ENCODE peak calls at places on chromosomes 7 and 10, in four cellular contexts. A is neuronal stem cell, N is neural progenitor cell, X is mammary epithelial cell. E is an unnamed sample.

GRCh38 chr10:47147186-47147585 is 152.8 kb upstream of the GDF10 start:
- DNase-seq in A (no peak), N (no peak), X (no peak), E (no peak)

GRCh38 chr10:111347386-111348005 is 270.7 kb downstream of the ADRA2A start:
- DNase-seq in A (no peak), N (no peak), X (no peak), E (no peak)

GRCh38 chr10:43046288-43046991 is 30.4 kb upstream of the RET start:
- DNase-seq in A (no peak), N (no peak), X (no peak), E (no peak)

GRCh38 chr10:118868618-118869017 is 113.8 kb upstream of the CACUL1 start:
- DNase-seq in A (no peak), N (no peak), X (peak; percentile 30), E (no peak)

GRCh38 chr7:27940341-27940740 is 200.4 kb downstream of the TAX1BP1 start:
- DNase-seq in A (no peak), N (no peak), X (no peak), E (no peak)

GRCh38 chr10:129725890-129726631 is 238.0 kb downstream of the EBF3 start:
- DNase-seq in A (no peak), N (no peak), X (no peak), E (no peak)

GRCh38 chr7:30157217-30157616 is 22.4 kb downstream of the MTURN start:
- DNase-seq in A (no peak), N (no peak), X (no peak), E (peak; percentile 86)

GRCh38 chr10:561721-562120 is 127.7 kb downstream of the DIP2C start:
- DNase-seq in A (no peak), N (no peak), X (no peak), E (no peak)

GRCh38 chr7:27922907-27923306 is 182.9 kb downstream of the TAX1BP1 start:
- DNase-seq in A (no peak), N (no peak), X (no peak), E (peak; percentile 80)

GRCh38 chr10:92757066-92757716 is 67.4 kb downstream of the HHEX start:
- DNase-seq in A (no peak), N (peak; percentile 59), X (peak; percentile 31), E (no peak)

GRCh38 chr7:90764848-90765570 is 168.9 kb downstream of the CDK14 start:
- DNase-seq in A (peak; percentile 15), N (peak; percentile 51), X (no peak), E (no peak)

GRCh38 chr10:120702032-120702431 is 149.1 kb upstream of the WDR11 start:
- DNase-seq in A (no peak), N (no peak), X (no peak), E (no peak)

GRCh38 chr7:47574473-47575328 is 7.2 kb downstream of the TNS3 start:
- DNase-seq in A (no peak), N (no peak), X (no peak), E (no peak)
- H3K9ac ChIP-seq in A (no peak overlapping the region), N (no peak overlapping the region), X (no peak overlapping the region), E (no peak overlapping the region)

GRCh38 chr7:1098243-1099153 is 10.6 kb downstream of the GPER1 start:
- DNase-seq in A (no peak), N (no peak), X (no peak), E (no peak)
- H3K9ac ChIP-seq in A (no peak overlapping the region), N (no peak overlapping the region), X (no peak overlapping the region), E (no peak overlapping the region)

GRCh38 chr10:128044961-128045832 is 81.0 kb downstream of the MKI67 start:
- DNase-seq in A (no peak), N (no peak), X (no peak), E (no peak)

GRCh38 chr10:128046156-128046933 is 79.9 kb downstream of the MKI67 start:
- DNase-seq in A (no peak), N (no peak), X (no peak), E (no peak)

GRCh38 chr10:128047337-128047736 is 78.9 kb downstream of the MKI67 start:
- DNase-seq in A (peak; percentile 24), N (peak; percentile 72), X (peak; percentile 95), E (peak; percentile 90)

GRCh38 chr10:128046934-128047251 is 79.3 kb downstream of the MKI67 start:
- DNase-seq in A (no peak), N (no peak), X (no peak), E (no peak)

GRCh38 chr10:128045833-128046120 is 80.4 kb downstream of the MKI67 start:
- DNase-seq in A (no peak), N (no peak), X (no peak), E (no peak)
- H3K9ac ChIP-seq in A (no peak overlapping the region), N (no peak overlapping the region), X (no peak overlapping the region), E (no peak overlapping the region)

GRCh38 chr7:107045980-107046379 is 1.5 kb downstream of the PRKAR2B start:
- DNase-seq in A (no peak), N (no peak), X (no peak), E (no peak)
- H3K9ac ChIP-seq in A (no peak overlapping the region), N (no peak overlapping the region), X (no peak overlapping the region), E (no peak overlapping the region)

GRCh38 chr10:78046711-78047269 is 13.1 kb downstream of the RPS24 start:
- DNase-seq in A (no peak), N (no peak), X (no peak), E (no peak)
- H3K9ac ChIP-seq in A (no peak overlapping the region), N (no peak overlapping the region), X (no peak overlapping the region), E (no peak overlapping the region)

GRCh38 chr10:4775808-4776207 is 50.2 kb upstream of the AKR1E2 start:
- DNase-seq in A (no peak), N (no peak), X (peak; percentile 94), E (no peak)
- H3K9ac ChIP-seq in A (no peak overlapping the region), N (no peak overlapping the region), X (no peak overlapping the region), E (no peak overlapping the region)

GRCh38 chr7:123537026-123537642 is 2.7 kb upstream of the IQUB start:
- DNase-seq in A (no peak), N (no peak), X (peak; percentile 6), E (no peak)

GRCh38 chr7:123534383-123535260 is at the start of gene IQUB:
- DNase-seq in A (peak; percentile 95), N (peak; percentile 99), X (peak; percentile 93), E (peak; percentile 97)

GRCh38 chr7:123533553-123533917 is 860 bp downstream of the IQUB start:
- DNase-seq in A (no peak), N (no peak), X (no peak), E (no peak)

GRCh38 chr7:123533929-123534382 is 439 bp downstream of the IQUB start:
- DNase-seq in A (no peak), N (no peak), X (no peak), E (no peak)

GRCh38 chr7:123535517-123535916 is 1.1 kb upstream of the IQUB start:
- DNase-seq in A (no peak), N (no peak), X (no peak), E (no peak)
- H3K9ac ChIP-seq in A (no peak overlapping the region), N (no peak overlapping the region), X (no peak overlapping the region), E (peak overlapping the region; percentile 55)

GRCh38 chr7:97064972-97065587 is 40.4 kb upstream of the DLX5 start:
- DNase-seq in A (peak; percentile 54), N (peak; percentile 72), X (peak; percentile 34), E (peak; percentile 25)
- H3K9ac ChIP-seq in A (no peak overlapping the region), N (no peak overlapping the region), X (no peak overlapping the region), E (no peak overlapping the region)

GRCh38 chr10:52992569-52992968 is 220.0 kb upstream of the MBL2 start:
- DNase-seq in A (no peak), N (no peak), X (no peak), E (no peak)
- H3K9ac ChIP-seq in A (no peak overlapping the region), N (no peak overlapping the region), X (no peak overlapping the region), E (no peak overlapping the region)

GRCh38 chr7:55537458-55537825 is 34.9 kb downstream of the VOPP1 start:
- DNase-seq in A (no peak), N (no peak), X (no peak), E (no peak)
- H3K9ac ChIP-seq in A (no peak overlapping the region), N (no peak overlapping the region), X (no peak overlapping the region), E (no peak overlapping the region)